ENCODE peak calls at places on chromosomes 1 and 21, in eight cellular contexts. C is MCF 10A; I is aorta; U is Right ventricle myocardium superior; S is heart right ventricle; X is tibial nerve; J is stimulated activated CD4-positive, alpha-beta T cell treated with anti-CD3 and anti-CD28 coated beads, Interleukin-1b, Interleukin-23, amount 100 ng/mL, for 24 hours; K is activated naive CD8-positive, alpha-beta T cell treated with anti-CD3 and anti-CD28 coated beads, Interleukin-2, amount 50 U/mL, for 24 hours. E is an unnamed sample.

GRCh38 chr1:78007677-78008341 is 3.1 kb downstream of the DNAJB4 start:
- DNase-seq in C (no peak), I (no peak), U (no peak), S (no peak), X (no peak), J (no peak), K (no peak), E (no peak)

GRCh38 chr1:160070243-160071163 is 543 bp upstream of the KCNJ10 start:
- DNase-seq in C (no peak), I (peak; percentile 94), U (peak; percentile 86), S (peak; percentile 82), X (peak; percentile 64), J (peak; percentile 47), K (peak; percentile 79), E (peak; percentile 53)

GRCh38 chr1:184622136-184622823 is 132.4 kb downstream of the EDEM3 start:
- DNase-seq in C (peak; percentile 98), I (peak; percentile 84), U (peak; percentile 82), S (peak; percentile 77), X (peak; percentile 86), J (no peak), K (no peak), E (no peak)

GRCh38 chr1:42937836-42938595 is 20.7 kb downstream of the SLC2A1 start:
- DNase-seq in C (peak; percentile 51), I (peak; percentile 67), U (no peak), S (no peak), X (no peak), J (no peak), K (no peak), E (no peak)

GRCh38 chr1:9101510-9102146 is 27.3 kb downstream of the GPR157 start:
- DNase-seq in C (peak; percentile 65), I (no peak), U (no peak), S (peak; percentile 41), X (peak; percentile 51), J (no peak), K (peak; percentile 28), E (no peak)

GRCh38 chr1:202131956-202132821 is 9.5 kb downstream of the GPR37L1 start:
- DNase-seq in C (no peak), I (peak; percentile 85), U (peak; percentile 76), S (peak; percentile 64), X (peak; percentile 63), J (no peak), K (no peak), E (no peak)

GRCh38 chr1:147613506-147613905 is 56.8 kb downstream of the ACP6 start:
- DNase-seq in C (peak; percentile 16), I (no peak), U (no peak), S (no peak), X (no peak), J (no peak), K (no peak), E (no peak)

GRCh38 chr21:35026153-35026499 is 23.0 kb downstream of the RUNX1 start:
- DNase-seq in C (no peak), I (no peak), U (no peak), S (no peak), X (no peak), J (no peak), K (no peak), E (no peak)

GRCh38 chr21:42614811-42615342 is 38.5 kb upstream of the PDE9A start:
- DNase-seq in C (peak; percentile 85), I (peak; percentile 64), U (no peak), S (no peak), X (no peak), J (peak; percentile 39), K (peak; percentile 59), E (peak; percentile 51)

GRCh38 chr1:18175530-18176377 is 68.2 kb downstream of the IGSF21 start:
- DNase-seq in C (peak; percentile 8), I (peak; percentile 63), U (peak; percentile 64), S (peak; percentile 56), X (no peak), J (no peak), K (no peak), E (no peak)

GRCh38 chr1:10211805-10212405 is 1.5 kb downstream of the KIF1B start:
- DNase-seq in C (no peak), I (no peak), U (no peak), S (no peak), X (no peak), J (no peak), K (no peak), E (no peak)

GRCh38 chr1:245609354-245609753 is 454.6 kb downstream of the KIF26B start:
- DNase-seq in C (no peak), I (no peak), U (no peak), S (no peak), X (no peak), J (no peak), K (no peak), E (no peak)

E was measured in lower leg skin.